ENCODE peak calls at places on chromosomes 3 and 15, in four cellular contexts. E, Q, V and O are unnamed samples.
A peak's percentile ranks its signal among the peaks of the same experiment; 100 is the strongest.

GRCh38 chr15:56959318-56959648 is 40.8 kb downstream of the TCF12 start:
- DNase-seq in Q (no peak), E (no peak), V (no peak), O (no peak)

GRCh38 chr3:187850256-187851010 is 105.2 kb upstream of the BCL6 start:
- DNase-seq in V (peak; percentile 83), Q (no peak), E (no peak), O (peak; percentile 58)

GRCh38 chr15:90478981-90479481 is 50.7 kb upstream of the CRTC3 start:
- DNase-seq in E (no peak), V (peak; percentile 25), Q (no peak), O (no peak)

GRCh38 chr3:87350367-87351199 is 74.2 kb upstream of the POU1F1 start:
- DNase-seq in E (peak; percentile 3), Q (no peak), V (peak; percentile 40), O (peak; percentile 51)

GRCh38 chr15:77282333-77282732 is 137.6 kb downstream of the PEAK1 start:
- DNase-seq in Q (no peak), V (peak; percentile 79), E (no peak), O (peak; percentile 57)

GRCh38 chr3:38095687-38096483 is 41.0 kb downstream of the ACAA1 start:
- DNase-seq in E (no peak), V (no peak), Q (no peak), O (no peak)

GRCh38 chr3:16885948-16886683 is 1.4 kb downstream of the PLCL2 start:
- DNase-seq in Q (no peak), E (no peak), V (no peak), O (peak; percentile 38)

GRCh38 chr3:32391643-32392529 is at the start of gene CMTM7:
- DNase-seq in Q (peak; percentile 28), V (peak; percentile 37), E (peak; percentile 47), O (peak; percentile 48)

GRCh38 chr3:52041118-52041847 is 15.1 kb downstream of the DUSP7 start:
- DNase-seq in E (no peak), Q (no peak), V (no peak), O (no peak)

GRCh38 chr3:29514170-29514569 is 233.3 kb downstream of the RBMS3 start:
- DNase-seq in E (no peak), V (peak; percentile 23), Q (no peak), O (no peak)

GRCh38 chr3:123644358-123644757 is 59.5 kb upstream of the HACD2 start:
- DNase-seq in Q (no peak), E (no peak), V (peak; percentile 33), O (no peak)

GRCh38 chr15:77595231-77595630 is 37.5 kb downstream of the LINGO1 start:
- DNase-seq in Q (no peak), E (no peak), V (no peak), O (no peak)

GRCh38 chr3:121515862-121516261 is 29.9 kb downstream of the POLQ start:
- DNase-seq in V (no peak), E (no peak), Q (no peak), O (no peak)

GRCh38 chr3:58668247-58668646 is 1.7 kb upstream of the FAM3D start:
- DNase-seq in Q (no peak), V (no peak), E (no peak), O (no peak)

GRCh38 chr3:43650345-43650744 is 28.5 kb upstream of the ANO10 start:
- DNase-seq in E (no peak), Q (no peak), V (no peak), O (no peak)

GRCh38 chr15:82046668-82047492 is 1.1 kb upstream of the MEX3B start:
- DNase-seq in Q (peak; percentile 81), E (peak; percentile 89), V (peak; percentile 81), O (peak; percentile 87)

GRCh38 chr15:88701561-88702095 is 62.8 kb downstream of the ISG20 start:
- DNase-seq in V (peak; percentile 6), E (peak; percentile 6), Q (no peak), O (no peak)

GRCh38 chr15:49495993-49496747 is 73.1 kb downstream of the FGF7 start:
- DNase-seq in V (peak; percentile 72), Q (no peak), E (no peak), O (peak; percentile 76)